ENCODE peak calls at places on chromosomes 13 and 19, in eight cellular contexts. N is OCI-LY7; A is fibroblast of mammary gland; S is astrocyte of the spinal cord; U is adrenal gland; V is choroid plexus epithelial cell; K is CD8-positive, alpha-beta T cell; I is kidney epithelial cell. B is an unnamed sample.

GRCh38 chr13:31629085-31629785 is 110.1 kb upstream of the RXFP2 start:
- DNase-seq in N (no peak), A (peak), S (peak), U (no peak), V (peak), K (no peak), I (no peak), B (no peak)

GRCh38 chr13:27595055-27595811 is 25.1 kb downstream of the LNX2 start:
- DNase-seq in N (no peak), A (no peak), S (no peak), U (no peak), V (no peak), K (no peak), I (no peak), B (no peak)

GRCh38 chr19:11171144-11171543 is 15.6 kb upstream of the SPC24 start:
- DNase-seq in N (no peak), A (no peak), S (no peak), U (peak), V (no peak), K (no peak), I (no peak), B (no peak)

GRCh38 chr13:71663431-71663830 is 203.6 kb downstream of the DACH1 start:
- DNase-seq in N (no peak), A (no peak), S (peak), U (no peak), V (no peak), K (no peak), I (no peak), B (peak)

GRCh38 chr19:16442386-16443276 is 29.1 kb downstream of the EPS15L1 start:
- DNase-seq in N (no peak), A (no peak), S (no peak), U (peak), V (no peak), K (no peak), I (no peak), B (no peak)

GRCh38 chr13:40666058-40666904 is at the start of gene FOXO1:
- DNase-seq in N (peak), A (peak), S (peak), U (peak), V (peak), K (peak), I (no peak), B (no peak)

GRCh38 chr13:41361501-41361900 is 50.4 kb downstream of the NAA16 start:
- DNase-seq in N (no peak), A (no peak), S (no peak), U (no peak), V (peak), K (no peak), I (no peak), B (no peak)

GRCh38 chr19:16045171-16045570 is 31.1 kb upstream of the TPM4 start:
- DNase-seq in N (no peak), A (no peak), S (no peak), U (no peak), V (no peak), K (no peak), I (no peak), B (no peak)

GRCh38 chr13:20672772-20673171 is 30.7 kb upstream of the IL17D start:
- DNase-seq in N (no peak), A (peak), S (no peak), U (no peak), V (peak), K (no peak), I (no peak), B (no peak)

GRCh38 chr19:55141696-55142095 is 7.3 kb downstream of the TNNT1 start:
- DNase-seq in N (no peak), A (no peak), S (no peak), U (no peak), V (no peak), K (no peak), I (no peak), B (no peak)

GRCh38 chr19:32407004-32407992 is 1.7 kb downstream of the DPY19L3 start:
- DNase-seq in N (no peak), A (peak), S (peak), U (no peak), V (peak), K (no peak), I (peak), B (no peak)

GRCh38 chr19:39037194-39037593 is 4.8 kb upstream of the FBXO27 start:
- DNase-seq in N (no peak), A (no peak), S (no peak), U (no peak), V (no peak), K (no peak), I (no peak), B (no peak)

GRCh38 chr19:44303976-44304568 is 753 bp downstream of the ZNF235 start:
- DNase-seq in N (peak), A (peak), S (peak), U (peak), V (no peak), K (no peak), I (no peak), B (no peak)

GRCh38 chr19:37893845-37894575 is 12.4 kb downstream of the WDR87 start:
- DNase-seq in N (no peak), A (no peak), S (no peak), U (no peak), V (no peak), K (no peak), I (no peak), B (no peak)

GRCh38 chr19:511101-511841 is 4.0 kb downstream of the TPGS1 start:
- DNase-seq in N (peak), A (no peak), S (peak), U (peak), V (peak), K (peak), I (no peak), B (no peak)

GRCh38 chr13:79455331-79455730 is 25.6 kb upstream of the NDFIP2 start:
- DNase-seq in N (no peak), A (peak), S (no peak), U (no peak), V (peak), K (no peak), I (no peak), B (no peak)

GRCh38 chr13:80273717-80274116 is 67.2 kb downstream of the SPRY2 start:
- DNase-seq in N (no peak), A (no peak), S (no peak), U (no peak), V (no peak), K (no peak), I (no peak), B (no peak)

GRCh38 chr19:49854861-49855263 is 3.9 kb downstream of the PTOV1 start:
- DNase-seq in N (no peak), A (no peak), S (no peak), U (peak), V (no peak), K (no peak), I (no peak), B (no peak)

GRCh38 chr13:100636441-100636840 is 38.2 kb downstream of the TMTC4 start:
- DNase-seq in N (no peak), A (no peak), S (no peak), U (no peak), V (no peak), K (no peak), I (no peak), B (no peak)

GRCh38 chr19:30227661-30228112 is 144.5 kb upstream of the ZNF536 start:
- DNase-seq in N (peak), A (peak), S (peak), U (peak), V (peak), K (no peak), I (no peak), B (no peak)

GRCh38 chr13:94711561-94712286 is 621 bp downstream of the SOX21 start:
- DNase-seq in N (no peak), A (peak), S (peak), U (no peak), V (peak), K (no peak), I (no peak), B (no peak)

GRCh38 chr13:27997904-27998522 is 9.5 kb upstream of the URAD start:
- DNase-seq in N (peak), A (peak), S (peak), U (peak), V (peak), K (no peak), I (no peak), B (no peak)

GRCh38 chr13:102484329-102484728 is 82.5 kb upstream of the FGF14 start:
- DNase-seq in N (no peak), A (peak), S (peak), U (no peak), V (peak), K (no peak), I (no peak), B (peak)
- TF ChIP-seq CTCF in N (peak), A (peak), S (no peak), U (no peak), V (peak), K (no peak), I (peak), B (peak)

DNA sequence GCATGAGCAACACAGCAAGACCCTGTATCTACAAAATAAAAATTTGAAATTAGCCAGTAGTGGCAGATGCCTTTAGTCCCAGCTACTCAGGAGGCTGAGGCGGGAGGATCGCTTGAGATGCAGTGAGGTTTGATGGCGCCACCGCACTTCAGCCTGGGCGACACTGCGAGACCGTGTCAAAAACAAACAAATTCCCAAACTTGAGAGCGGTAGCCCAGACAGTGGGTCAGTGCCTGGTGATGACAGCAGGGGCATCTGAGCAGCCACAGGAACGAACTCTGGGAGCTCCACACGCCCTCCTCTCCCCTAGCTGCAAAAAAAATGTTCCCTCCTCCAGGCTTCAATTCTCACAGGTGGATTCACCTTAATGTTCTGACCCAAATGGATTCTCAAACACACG is 14.1 kb downstream of the ZNF490 start:
- DNase-seq in N (no peak), A (no peak), S (no peak), U (no peak), V (no peak), K (no peak), I (no peak), B (no peak)
- H3K4me3 ChIP-seq in N (no peak), A (no peak), S (no peak), U (no peak), V (no peak), K (no peak), I (no peak), B (no peak)

DNA sequence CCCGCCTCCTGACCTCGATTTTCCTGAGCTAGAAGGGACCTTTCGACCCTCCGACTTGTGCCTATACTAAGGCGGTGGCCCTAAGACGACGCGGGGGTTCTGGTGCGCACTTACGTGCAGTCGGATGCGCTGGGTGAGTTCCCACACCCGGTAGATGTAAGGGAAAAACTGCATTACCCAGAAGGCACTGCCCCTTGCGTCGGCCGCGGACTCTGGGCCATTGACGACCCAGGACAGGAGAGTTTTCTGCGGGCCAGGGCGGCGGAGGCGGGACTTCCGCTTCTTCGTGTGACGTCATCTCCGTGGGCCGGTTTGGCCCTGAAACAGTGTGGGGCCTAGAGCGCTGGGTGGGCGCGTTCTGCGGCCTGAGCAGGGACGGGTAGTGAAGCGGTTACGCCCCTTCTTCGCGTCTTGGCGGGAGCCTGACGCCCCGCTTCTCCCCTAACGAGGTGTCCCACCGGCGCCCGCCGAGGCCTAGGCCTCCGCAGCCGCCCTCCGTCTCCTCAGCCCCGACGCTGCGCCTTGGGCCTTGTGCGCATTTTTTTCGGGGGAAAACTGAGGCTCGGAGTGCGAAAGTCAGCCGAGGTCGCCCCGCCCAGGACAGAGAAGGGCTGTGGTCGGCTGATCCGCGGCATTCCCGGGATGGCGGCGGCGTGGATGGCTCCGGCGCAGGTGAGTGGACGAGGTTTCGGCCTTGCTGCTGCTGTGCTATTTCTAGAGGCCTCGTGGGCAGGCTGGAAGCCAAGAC is at the start of gene ZNF460:
- DNase-seq in N (peak), A (peak), S (peak), U (peak), V (peak), K (peak), I (peak), B (peak)
- TF ChIP-seq CTCF in N (no peak), A (no peak), S (no peak), U (no peak), V (no peak), K (no peak), I (no peak), B (no peak)

GRCh38 chr13:99299545-99300341 is 7.5 kb downstream of the GPR183 start:
- DNase-seq in N (no peak), A (no peak), S (no peak), U (no peak), V (no peak), K (no peak), I (no peak), B (no peak)

GRCh38 chr13:99302637-99303505 is 4.3 kb downstream of the GPR183 start:
- DNase-seq in N (no peak), A (no peak), S (no peak), U (no peak), V (no peak), K (no peak), I (no peak), B (no peak)

GRCh38 chr13:99303863-99304521 is 3.2 kb downstream of the GPR183 start:
- DNase-seq in N (no peak), A (no peak), S (no peak), U (no peak), V (no peak), K (no peak), I (no peak), B (no peak)

GRCh38 chr13:99301913-99302636 is 5.1 kb downstream of the GPR183 start:
- DNase-seq in N (no peak), A (no peak), S (no peak), U (no peak), V (no peak), K (no peak), I (no peak), B (no peak)

GRCh38 chr13:99301056-99301838 is 6.0 kb downstream of the GPR183 start:
- DNase-seq in N (no peak), A (no peak), S (no peak), U (no peak), V (no peak), K (no peak), I (no peak), B (no peak)
- H3K4me3 ChIP-seq in N (no peak), A (no peak), S (no peak), U (no peak), V (no peak), K (no peak), I (no peak), B (no peak)

GRCh38 chr19:5224480-5224879 is 116.1 kb downstream of the PTPRS start:
- DNase-seq in N (no peak), A (no peak), S (no peak), U (no peak), V (no peak), K (no peak), I (no peak), B (no peak)

GRCh38 chr19:5222821-5223321 is 117.7 kb downstream of the PTPRS start:
- DNase-seq in N (no peak), A (no peak), S (no peak), U (no peak), V (no peak), K (no peak), I (no peak), B (no peak)

GRCh38 chr19:5228932-5229777 is 111.5 kb downstream of the PTPRS start:
- DNase-seq in N (no peak), A (no peak), S (no peak), U (no peak), V (no peak), K (no peak), I (no peak), B (no peak)

GRCh38 chr19:5228490-5228889 is 112.1 kb downstream of the PTPRS start:
- DNase-seq in N (no peak), A (no peak), S (no peak), U (no peak), V (no peak), K (no peak), I (no peak), B (no peak)

DNA sequence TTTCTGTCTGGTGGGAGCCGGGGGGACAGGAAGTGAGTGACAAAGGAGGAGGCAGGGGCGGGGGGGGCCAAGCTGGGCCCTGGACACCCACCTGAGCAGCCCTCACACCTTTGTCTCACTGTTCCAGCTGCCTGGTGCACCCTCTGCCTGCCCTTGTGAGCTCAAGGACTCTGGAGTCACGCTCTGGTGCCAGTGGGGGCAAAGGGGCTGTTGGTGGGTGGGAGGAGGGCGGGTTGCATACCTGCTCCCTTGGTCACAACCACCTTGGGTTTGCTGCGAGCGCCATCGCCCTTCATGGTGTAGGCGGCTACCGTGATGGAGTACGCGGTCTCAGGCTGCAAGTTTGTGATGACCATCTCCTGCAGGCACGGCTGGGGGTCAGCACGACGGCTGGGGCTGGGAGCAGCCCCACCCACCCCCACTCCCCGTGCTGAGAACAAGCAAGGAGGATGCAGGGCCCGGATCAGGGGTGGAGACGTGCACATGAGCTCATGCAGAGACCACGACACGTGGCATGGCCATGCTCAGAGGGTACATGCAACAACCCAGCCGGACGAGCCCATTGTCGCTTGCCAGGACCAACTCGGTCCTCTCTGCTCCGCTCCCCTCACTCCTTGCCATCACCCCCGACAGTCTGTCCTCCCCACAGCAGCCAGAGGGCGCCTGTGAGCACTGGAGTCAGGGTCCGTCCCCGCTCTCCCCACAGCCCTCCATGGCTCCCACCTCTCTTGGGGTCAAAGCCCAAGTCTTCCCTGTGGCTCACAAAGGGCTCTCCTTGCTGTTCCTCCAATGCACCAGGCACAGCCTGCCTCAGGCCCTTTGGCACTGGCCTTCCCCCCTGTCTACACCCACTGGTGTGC is 114.9 kb downstream of the PTPRS start:
- DNase-seq in N (peak), A (no peak), S (no peak), U (no peak), V (peak), K (no peak), I (no peak), B (no peak)
- TF ChIP-seq CTCF in N (peak), A (peak), S (peak), U (peak), V (peak), K (no peak), I (peak), B (peak)

DNA sequence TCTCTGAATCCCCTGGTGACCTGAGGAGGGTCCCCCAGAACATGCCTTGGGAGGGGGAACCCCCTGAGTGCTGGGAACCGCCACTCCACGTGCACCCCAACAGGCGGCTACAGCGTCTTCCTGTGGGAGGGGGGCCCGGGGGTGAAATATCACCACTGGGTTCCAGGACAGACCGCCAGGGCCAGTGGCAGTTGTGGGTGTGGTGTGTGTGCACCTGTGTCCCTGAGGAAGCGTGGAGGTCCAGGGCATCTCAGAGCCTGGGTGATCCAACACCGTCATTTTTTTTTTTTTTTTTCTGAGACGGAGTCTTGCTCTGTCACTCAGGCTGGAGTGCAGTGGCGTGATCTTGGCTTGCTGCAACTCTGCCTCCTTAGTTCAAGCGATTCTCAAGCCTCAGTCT is 4.2 kb downstream of the ADGRE5 start:
- DNase-seq in N (no peak), A (no peak), S (no peak), U (no peak), V (no peak), K (no peak), I (no peak), B (no peak)
- H3K4me3 ChIP-seq in N (peak), A (no peak), S (no peak), U (no peak), V (no peak), K (peak), I (no peak), B (no peak)

GRCh38 chr13:66205807-66206206 is 1024.3 kb downstream of the PCDH9 start:
- DNase-seq in N (no peak), A (no peak), S (no peak), U (no peak), V (no peak), K (no peak), I (no peak), B (no peak)

GRCh38 chr13:66195238-66195637 is 1034.9 kb downstream of the PCDH9 start:
- DNase-seq in N (no peak), A (no peak), S (no peak), U (no peak), V (no peak), K (no peak), I (no peak), B (no peak)

GRCh38 chr13:66200555-66200954 is 1029.6 kb downstream of the PCDH9 start:
- DNase-seq in N (peak), A (peak), S (no peak), U (no peak), V (peak), K (no peak), I (no peak), B (no peak)
- TF ChIP-seq CTCF in N (peak), A (peak), S (no peak), U (no peak), V (peak), K (no peak), I (no peak), B (no peak)

GRCh38 chr19:7224205-7224833 is 69.9 kb downstream of the INSR start:
- DNase-seq in N (no peak), A (peak), S (no peak), U (peak), V (peak), K (no peak), I (no peak), B (peak)
- H3K4me3 ChIP-seq in N (no peak), A (no peak), S (no peak), U (no peak), V (no peak), K (no peak), I (no peak), B (no peak)

DNA sequence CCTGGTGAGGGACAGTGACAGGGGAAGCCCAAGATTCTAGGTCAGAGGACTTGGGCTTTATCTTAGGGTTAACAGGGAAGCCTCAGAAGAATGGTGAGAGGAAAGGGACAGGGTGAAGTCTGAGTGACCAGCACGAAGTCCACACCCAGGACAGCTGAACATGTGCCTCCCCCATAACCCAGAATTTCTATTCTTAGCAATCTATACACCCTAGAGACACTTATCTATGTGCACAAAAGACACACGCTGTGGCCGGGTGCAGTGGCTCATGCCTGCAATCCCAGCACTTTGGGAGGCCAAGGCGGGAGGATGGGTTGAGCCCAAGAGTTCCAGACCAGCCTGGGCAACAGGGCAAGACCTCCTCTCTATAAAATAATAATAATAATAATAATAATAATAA is 11.1 kb upstream of the OLFM2 start:
- DNase-seq in N (no peak), A (no peak), S (no peak), U (no peak), V (no peak), K (no peak), I (no peak), B (no peak)
- TF ChIP-seq CTCF in N (no peak), A (no peak), S (no peak), U (no peak), V (no peak), K (no peak), I (no peak), B (no peak)

B was measured in retinal pigment epithelial cell.